ENCODE peak calls at places on chromosomes 1 and 21, in ten cellular contexts. J is stimulated activated CD8-positive, alpha-beta memory T cell treated with anti-CD3 and anti-CD28 coated beads, Interleukin-4, amount 100 ng/mL, for 1 hour; N is right cardiac atrium; T is SJSA1; C is Calu3; K is nucleus accumbens; E is aorta; M is activated T-cell treated with anti-CD3 and anti-CD28 coated beads, Interleukin-2, amount 50 U/mL, for 24 hours; Y is left ventricle myocardium inferior; X is stimulated activated CD4-positive, alpha-beta T cell treated with anti-CD3 and anti-CD28 coated beads, Interleukin-4, amount 100 ng/mL, for 24 hours. R is an unnamed sample.

GRCh38 chr1:183757061-183757460 is 47.9 kb upstream of the RGL1 start:
- DNase-seq in J (no peak), N (no peak), T (no peak), C (no peak), K (no peak), E (no peak), M (no peak), Y (no peak), X (no peak), R (no peak)

GRCh38 chr1:172149377-172149776 is 271.1 kb upstream of the C1orf105 start:
- DNase-seq in J (no peak), N (no peak), T (no peak), C (no peak), K (no peak), E (no peak), M (no peak), Y (no peak), X (no peak), R (no peak)

GRCh38 chr1:111236379-111236778 is 8.9 kb downstream of the CHI3L2 start:
- DNase-seq in J (no peak), N (no peak), T (no peak), C (no peak), K (no peak), E (no peak), M (no peak), Y (no peak), X (no peak), R (no peak)

GRCh38 chr1:192747942-192748341 is 60.9 kb upstream of the RGS2 start:
- DNase-seq in J (no peak), N (no peak), T (no peak), C (peak; percentile 30), K (no peak), E (no peak), M (no peak), Y (no peak), X (no peak), R (no peak)

GRCh38 chr1:15290382-15290781 is 43.4 kb downstream of the FHAD1 start:
- DNase-seq in J (no peak), N (no peak), T (peak; percentile 77), C (no peak), K (no peak), E (no peak), M (no peak), Y (no peak), X (peak; percentile 31), R (peak; percentile 13)

GRCh38 chr1:44835738-44836675 is 7.0 kb downstream of the PTCH2 start:
- DNase-seq in J (peak; percentile 77), N (peak; percentile 95), T (peak; percentile 90), C (peak; percentile 91), K (peak; percentile 36), E (peak; percentile 96), M (peak; percentile 88), Y (peak; percentile 85), X (peak; percentile 89), R (peak; percentile 93)

GRCh38 chr21:31252611-31253010 is 91.5 kb downstream of the TIAM1 start:
- DNase-seq in J (no peak), N (no peak), T (no peak), C (no peak), K (no peak), E (no peak), M (no peak), Y (no peak), X (no peak), R (no peak)

GRCh38 chr1:240189386-240189989 is 97.8 kb downstream of the FMN2 start:
- DNase-seq in J (no peak), N (no peak), T (no peak), C (peak; percentile 67), K (no peak), E (no peak), M (no peak), Y (no peak), X (peak; percentile 25), R (peak; percentile 15)

GRCh38 chr1:52355436-52355835 is 10.6 kb downstream of the CC2D1B start:
- DNase-seq in J (no peak), N (no peak), T (no peak), C (no peak), K (no peak), E (no peak), M (peak; percentile 14), Y (no peak), X (no peak), R (no peak)

GRCh38 chr1:87179851-87180519 is 148.7 kb upstream of the LMO4 start:
- DNase-seq in J (no peak), N (no peak), T (no peak), C (no peak), K (no peak), E (no peak), M (no peak), Y (no peak), X (no peak), R (no peak)

GRCh38 chr1:203557390-203557789 is 63.4 kb downstream of the OPTC start:
- DNase-seq in J (no peak), N (peak; percentile 81), T (peak; percentile 92), C (no peak), K (no peak), E (peak; percentile 92), M (no peak), Y (peak; percentile 77), X (no peak), R (no peak)

GRCh38 chr1:168428063-168428731 is 115.6 kb downstream of the XCL2 start:
- DNase-seq in J (no peak), N (peak; percentile 62), T (no peak), C (no peak), K (no peak), E (no peak), M (no peak), Y (peak; percentile 46), X (no peak), R (no peak)

GRCh38 chr1:1431845-1432565 is 3.5 kb upstream of the VWA1 start:
- DNase-seq in J (no peak), N (peak; percentile 91), T (peak; percentile 44), C (peak; percentile 62), K (no peak), E (peak; percentile 84), M (no peak), Y (peak; percentile 75), X (no peak), R (no peak)

GRCh38 chr1:28447674-28448073 is 58.2 kb upstream of the RCC1 start:
- DNase-seq in J (no peak), N (no peak), T (no peak), C (no peak), K (no peak), E (no peak), M (no peak), Y (no peak), X (no peak), R (no peak)

GRCh38 chr1:111811891-111812290 is 56.2 kb downstream of the DDX20 start:
- DNase-seq in J (no peak), N (no peak), T (no peak), C (no peak), K (no peak), E (no peak), M (no peak), Y (no peak), X (no peak), R (no peak)

GRCh38 chr1:150881331-150882070 is 5.1 kb upstream of the ARNT start:
- DNase-seq in J (no peak), N (no peak), T (no peak), C (no peak), K (no peak), E (no peak), M (no peak), Y (no peak), X (no peak), R (no peak)

GRCh38 chr1:39293375-39294070 is 89.0 kb downstream of the MACF1 start:
- DNase-seq in J (no peak), N (no peak), T (no peak), C (no peak), K (no peak), E (no peak), M (no peak), Y (no peak), X (no peak), R (no peak)

GRCh38 chr1:9399510-9400424 is 107.1 kb downstream of the SPSB1 start:
- DNase-seq in J (no peak), N (peak; percentile 79), T (no peak), C (no peak), K (no peak), E (peak; percentile 87), M (no peak), Y (peak; percentile 62), X (no peak), R (no peak)

GRCh38 chr1:228304766-228305395 is 97.0 kb downstream of the OBSCN start:
- DNase-seq in J (no peak), N (no peak), T (no peak), C (no peak), K (no peak), E (no peak), M (no peak), Y (no peak), X (no peak), R (no peak)

GRCh38 chr1:241156231-241156965 is 200.6 kb downstream of the RGS7 start:
- DNase-seq in J (no peak), N (no peak), T (no peak), C (peak; percentile 85), K (no peak), E (no peak), M (no peak), Y (no peak), X (no peak), R (no peak)